ENCODE peak calls at places on chromosomes 6 and 20, in six cellular contexts. R is K562, O is HepG2, T is H1, Y is HCT116, Q is GM12878. F is an unnamed sample.

GRCh38 chr6:160950507-160950906 is 41.1 kb upstream of the MAP3K4 start:
- DNase-seq in R (no peak), O (no peak), T (no peak), Y (no peak), Q (no peak), F (no peak)

GRCh38 chr6:162053084-162053483 is 674.5 kb downstream of the PRKN start:
- DNase-seq in R (no peak), O (no peak), T (no peak), Y (no peak), Q (no peak), F (no peak)

GRCh38 chr20:57774951-57775350 is 65.1 kb upstream of the PMEPA1 start:
- DNase-seq in R (no peak), O (no peak), T (no peak), Y (no peak), Q (no peak), F (no peak)

GRCh38 chr6:35782424-35782823 is 1.6 kb downstream of the CLPSL1 start:
- DNase-seq in R (peak), O (no peak), T (no peak), Y (no peak), Q (no peak), F (peak)

GRCh38 chr20:3710703-3711417 is 1.5 kb downstream of the SIGLEC1 start:
- DNase-seq in R (peak), O (peak), T (peak), Y (peak), Q (no peak), F (peak)

GRCh38 chr20:32681175-32682084 is 7.7 kb upstream of the C20orf203 start:
- DNase-seq in R (peak), O (no peak), T (peak), Y (no peak), Q (no peak), F (peak)

GRCh38 chr20:43352996-43353395 is 104.7 kb upstream of the SRSF6 start:
- DNase-seq in R (no peak), O (no peak), T (no peak), Y (no peak), Q (no peak), F (no peak)

GRCh38 chr20:37897008-37897548 is 5.8 kb upstream of the VSTM2L start:
- DNase-seq in R (peak), O (no peak), T (peak), Y (no peak), Q (no peak), F (peak)

GRCh38 chr6:53504438-53505030 is 40.4 kb downstream of the GCLC start:
- DNase-seq in R (no peak), O (no peak), T (no peak), Y (no peak), Q (no peak), F (no peak)

GRCh38 chr6:100612101-100612500 is 147.4 kb upstream of the SIM1 start:
- DNase-seq in R (no peak), O (no peak), T (no peak), Y (no peak), Q (no peak), F (no peak)

GRCh38 chr6:154373971-154374370 is 17.4 kb upstream of the IPCEF1 start:
- DNase-seq in R (no peak), O (no peak), T (no peak), Y (no peak), Q (no peak), F (no peak)

GRCh38 chr6:19943042-19943441 is 105.9 kb downstream of the ID4 start:
- DNase-seq in R (no peak), O (no peak), T (no peak), Y (no peak), Q (no peak), F (no peak)

GRCh38 chr6:25053875-25054371 is 118.2 kb upstream of the RIPOR2 start:
- DNase-seq in R (no peak), O (no peak), T (no peak), Y (no peak), Q (no peak), F (no peak)

GRCh38 chr6:1619666-1620503 is 10.2 kb downstream of the FOXC1 start:
- DNase-seq in R (no peak), O (no peak), T (peak), Y (no peak), Q (no peak), F (no peak)

GRCh38 chr6:158284340-158285210 is 27.7 kb upstream of the TULP4 start:
- DNase-seq in R (no peak), O (no peak), T (no peak), Y (no peak), Q (no peak), F (no peak)

GRCh38 chr20:25000268-25000801 is 7.8 kb upstream of the APMAP start:
- DNase-seq in R (no peak), O (no peak), T (no peak), Y (no peak), Q (no peak), F (no peak)

GRCh38 chr20:34750484-34750883 is 46.3 kb downstream of the TP53INP2 start:
- DNase-seq in R (no peak), O (no peak), T (no peak), Y (no peak), Q (no peak), F (no peak)

GRCh38 chr20:45115386-45115774 is 406 bp upstream of the WFDC5 start:
- DNase-seq in R (peak), O (no peak), T (no peak), Y (no peak), Q (no peak), F (no peak)

GRCh38 chr6:126614642-126615504 is 275.0 kb downstream of the CENPW start:
- DNase-seq in R (no peak), O (peak), T (peak), Y (no peak), Q (no peak), F (no peak)

GRCh38 chr20:64164123-64164836 is at the start of gene MYT1:
- DNase-seq in R (no peak), O (no peak), T (no peak), Y (no peak), Q (no peak), F (peak)

GRCh38 chr6:121592261-121592935 is 157.0 kb downstream of the GJA1 start:
- DNase-seq in R (no peak), O (no peak), T (no peak), Y (no peak), Q (no peak), F (no peak)

GRCh38 chr20:58433759-58434158 is 44.7 kb downstream of the VAPB start:
- DNase-seq in R (peak), O (no peak), T (no peak), Y (no peak), Q (no peak), F (no peak)

GRCh38 chr6:15344186-15344506 is 98.3 kb downstream of the JARID2 start:
- DNase-seq in R (no peak), O (no peak), T (no peak), Y (no peak), Q (no peak), F (no peak)

GRCh38 chr20:35547319-35547718 is 5.4 kb downstream of the ERGIC3 start:
- DNase-seq in R (no peak), O (no peak), T (no peak), Y (no peak), Q (no peak), F (no peak)

GRCh38 chr20:43237651-43238050 is 47.9 kb upstream of the PTPRT start:
- DNase-seq in R (no peak), O (no peak), T (no peak), Y (no peak), Q (no peak), F (no peak)

GRCh38 chr6:163816441-163816840 is 401.9 kb downstream of the QKI start:
- DNase-seq in R (no peak), O (no peak), T (no peak), Y (no peak), Q (no peak), F (no peak)

GRCh38 chr6:7617954-7618764 is 28.2 kb downstream of the SNRNP48 start:
- DNase-seq in R (no peak), O (no peak), T (no peak), Y (no peak), Q (peak), F (no peak)

GRCh38 chr6:71977860-71978259 is 91.5 kb downstream of the RIMS1 start:
- DNase-seq in R (no peak), O (no peak), T (no peak), Y (no peak), Q (no peak), F (no peak)

GRCh38 chr20:38692436-38693411 is 31.6 kb upstream of the SLC32A1 start:
- DNase-seq in R (peak), O (peak), T (peak), Y (peak), Q (no peak), F (peak)

GRCh38 chr6:122789078-122789861 is at the start of gene SMPDL3A:
- DNase-seq in R (peak), O (peak), T (peak), Y (peak), Q (no peak), F (peak)

GRCh38 chr6:168116975-168117899 is 38.2 kb upstream of the FRMD1 start:
- DNase-seq in R (peak), O (peak), T (peak), Y (no peak), Q (no peak), F (peak)

GRCh38 chr6:4441981-4442434 is 306.6 kb upstream of the ECI2 start:
- DNase-seq in R (no peak), O (no peak), T (no peak), Y (no peak), Q (no peak), F (no peak)

GRCh38 chr6:31304683-31305082 is 32.8 kb upstream of the HLA-C start:
- DNase-seq in R (no peak), O (no peak), T (no peak), Y (no peak), Q (no peak), F (no peak)

GRCh38 chr6:161200610-161201201 is 73.2 kb downstream of the AGPAT4 start:
- DNase-seq in R (no peak), O (no peak), T (no peak), Y (no peak), Q (no peak), F (peak)

GRCh38 chr6:1502041-1502440 is 107.7 kb upstream of the FOXC1 start:
- DNase-seq in R (no peak), O (no peak), T (no peak), Y (no peak), Q (no peak), F (no peak)

GRCh38 chr6:117329926-117330325 is 64.6 kb downstream of the VGLL2 start:
- DNase-seq in R (no peak), O (no peak), T (no peak), Y (no peak), Q (no peak), F (no peak)

GRCh38 chr6:117328005-117328389 is 62.6 kb downstream of the VGLL2 start:
- DNase-seq in R (no peak), O (no peak), T (no peak), Y (no peak), Q (no peak), F (no peak)

GRCh38 chr6:117327149-117328004 is 62.0 kb downstream of the VGLL2 start:
- DNase-seq in R (no peak), O (no peak), T (no peak), Y (no peak), Q (no peak), F (no peak)

GRCh38 chr6:117328500-117328899 is 63.1 kb downstream of the VGLL2 start:
- DNase-seq in R (no peak), O (no peak), T (no peak), Y (no peak), Q (no peak), F (no peak)

GRCh38 chr6:117326396-117326795 is 61.0 kb downstream of the VGLL2 start:
- DNase-seq in R (no peak), O (no peak), T (no peak), Y (no peak), Q (no peak), F (no peak)
- TF ChIP-seq JUND in R (no peak), O (no peak), T (no peak), Y (no peak), Q (no peak), F (no peak)

DNA sequence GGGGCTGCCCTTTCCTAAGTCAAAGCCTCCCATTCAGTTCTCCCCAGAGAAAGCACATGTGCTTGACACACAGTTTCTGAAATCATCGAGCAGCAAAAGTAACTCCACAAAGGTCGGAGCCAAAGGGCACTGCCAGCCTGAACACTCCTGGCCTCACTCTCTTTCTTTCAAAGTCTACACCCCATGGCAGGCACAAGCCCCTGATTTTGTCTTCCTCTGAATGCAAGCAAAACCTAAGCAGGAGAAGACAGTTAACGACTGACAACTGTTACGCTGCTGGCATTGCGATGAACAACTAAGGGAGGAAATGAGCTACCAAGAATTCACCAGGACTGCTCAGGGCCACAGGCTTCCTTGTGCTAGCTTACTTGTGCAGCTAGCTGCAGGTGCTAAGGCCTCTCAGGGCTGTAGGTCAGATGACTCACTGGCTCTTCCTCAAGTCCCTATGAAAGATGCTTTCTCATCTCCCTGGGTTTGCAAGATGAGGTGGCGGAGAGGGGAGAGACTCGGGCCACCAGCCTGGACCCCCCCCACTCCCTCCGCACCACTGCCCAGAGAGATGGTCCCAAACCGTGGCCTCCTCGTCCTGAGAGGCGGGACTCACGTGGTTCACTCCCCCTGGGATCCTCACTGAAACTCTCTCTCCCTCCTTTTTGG is 208.2 kb downstream of the DLL1 start:
- DNase-seq in R (no peak), O (no peak), T (no peak), Y (no peak), Q (no peak), F (no peak)
- TF ChIP-seq RAD21 in R (no peak), O (no peak), T (no peak), Y (no peak), Q (no peak), F (no peak)

DNA sequence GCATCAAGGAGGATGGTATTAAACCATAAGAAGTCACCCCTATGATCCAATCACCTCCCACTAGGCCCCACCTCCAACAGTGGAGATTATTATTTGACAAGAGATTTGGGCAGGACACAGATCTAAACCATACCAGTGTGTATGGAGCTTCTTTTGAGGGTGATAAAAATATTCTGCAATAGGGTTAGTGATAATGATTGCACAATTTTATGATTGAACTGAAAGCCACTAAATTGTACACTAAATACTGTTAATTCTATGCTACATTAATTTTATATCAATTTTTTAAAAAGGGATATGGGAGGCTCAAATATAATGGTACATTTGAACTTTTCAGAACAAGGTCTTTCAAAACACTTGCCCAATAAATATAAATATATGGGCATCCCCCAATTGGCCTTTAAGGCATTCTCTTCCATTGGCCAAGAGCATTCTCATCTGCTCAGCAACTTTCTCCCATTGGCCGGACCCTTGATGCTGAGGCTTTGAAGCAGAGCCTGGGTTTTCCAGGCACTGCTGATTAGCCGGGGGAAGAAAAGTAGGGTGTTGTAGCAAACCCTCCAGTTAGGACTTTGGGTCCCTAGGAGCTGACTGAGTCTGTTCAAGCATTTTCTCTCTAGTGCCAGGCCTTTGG is 209.9 kb downstream of the LRFN2 start:
- DNase-seq in R (no peak), O (no peak), T (peak), Y (no peak), Q (no peak), F (no peak)
- TF ChIP-seq JUND in R (no peak), O (no peak), T (no peak), Y (no peak), Q (no peak), F (no peak)

GRCh38 chr6:112842338-112842700 is 495.2 kb downstream of the RFPL4B start:
- DNase-seq in R (no peak), O (no peak), T (no peak), Y (no peak), Q (no peak), F (no peak)

GRCh38 chr6:112841553-112842337 is 494.6 kb downstream of the RFPL4B start:
- DNase-seq in R (no peak), O (no peak), T (no peak), Y (no peak), Q (peak), F (no peak)

GRCh38 chr6:112833546-112834215 is 486.6 kb downstream of the RFPL4B start:
- DNase-seq in R (no peak), O (no peak), T (no peak), Y (no peak), Q (no peak), F (no peak)

GRCh38 chr6:112835078-112835477 is 487.9 kb downstream of the RFPL4B start:
- DNase-seq in R (no peak), O (no peak), T (no peak), Y (no peak), Q (no peak), F (no peak)

GRCh38 chr6:112839525-112839961 is 492.4 kb downstream of the RFPL4B start:
- DNase-seq in R (no peak), O (no peak), T (no peak), Y (no peak), Q (no peak), F (no peak)
- TF ChIP-seq RAD21 in R (no peak), O (no peak), T (no peak), Y (no peak), Q (no peak), F (no peak)

GRCh38 chr20:63009044-63009961 is 2.5 kb upstream of the BHLHE23 start:
- DNase-seq in R (peak), O (peak), T (peak), Y (peak), Q (peak), F (peak)

GRCh38 chr20:63009988-63010769 is 3.4 kb upstream of the BHLHE23 start:
- DNase-seq in R (peak), O (no peak), T (no peak), Y (no peak), Q (peak), F (no peak)

GRCh38 chr20:63007472-63007721 is 633 bp upstream of the BHLHE23 start:
- DNase-seq in R (no peak), O (no peak), T (no peak), Y (no peak), Q (no peak), F (no peak)

GRCh38 chr20:63007722-63008488 is 1.1 kb upstream of the BHLHE23 start:
- DNase-seq in R (no peak), O (no peak), T (no peak), Y (no peak), Q (no peak), F (no peak)

GRCh38 chr20:63008541-63009043 is 1.8 kb upstream of the BHLHE23 start:
- DNase-seq in R (no peak), O (no peak), T (no peak), Y (no peak), Q (no peak), F (peak)
- TF ChIP-seq JUND in R (no peak), O (no peak), T (no peak), Y (no peak), Q (no peak), F (no peak)

DNA sequence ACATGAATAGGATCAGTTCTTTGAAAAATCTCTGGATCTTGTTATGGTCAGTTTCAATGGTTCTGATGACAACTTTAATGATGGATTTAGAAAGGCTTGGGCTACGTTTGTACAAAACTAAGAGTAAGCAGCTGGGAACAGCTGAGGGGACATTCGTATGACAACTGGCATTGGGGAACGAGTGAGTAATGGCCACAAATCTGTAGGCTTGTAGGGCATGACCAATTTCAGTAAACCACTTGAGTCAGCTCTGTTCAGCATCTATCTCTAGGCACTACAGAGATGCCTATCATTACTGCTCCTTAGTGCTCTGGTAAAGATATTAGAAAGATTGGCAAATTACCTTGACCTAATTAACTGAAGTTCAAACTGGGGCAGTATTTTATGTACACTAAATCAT is 1375.6 kb downstream of the EPHA7 start:
- DNase-seq in R (no peak), O (no peak), T (no peak), Y (no peak), Q (no peak), F (no peak)
- TF ChIP-seq RAD21 in R (no peak), O (no peak), T (no peak), Y (no peak), Q (no peak), F (no peak)

DNA sequence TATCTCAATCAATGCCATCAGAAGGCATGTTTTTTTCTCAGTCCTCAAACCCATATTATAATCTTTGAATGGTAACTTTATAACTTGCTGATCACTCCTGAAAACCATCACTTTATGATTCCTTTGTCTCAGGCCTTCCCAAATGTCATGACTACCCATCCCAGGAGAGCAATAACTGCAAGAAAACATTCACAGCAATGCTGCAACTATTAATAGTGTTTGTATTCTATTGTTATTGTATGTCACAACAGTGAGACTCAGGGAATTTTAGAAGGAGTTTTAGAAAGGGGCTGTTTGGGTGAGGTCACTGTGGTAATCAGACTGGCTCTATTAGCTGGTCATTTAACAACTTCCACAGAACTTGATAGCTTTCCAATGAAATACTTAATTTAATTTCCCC is 301.4 kb upstream of the TBX18 start:
- DNase-seq in R (no peak), O (no peak), T (no peak), Y (no peak), Q (no peak), F (no peak)
- TF ChIP-seq JUND in R (no peak), O (no peak), T (no peak), Y (no peak), Q (no peak), F (no peak)

F was measured in SK-N-SH.